ENCODE peak calls at places on chromosomes 16 and 17, in six cellular contexts. K is CD4-positive, alpha-beta T cell; T is CD4-positive, CD25-positive, alpha-beta regulatory T cell; B is ascending aorta; Q is T-helper 17 cell; S is lung. U is an unnamed sample.
A peak's percentile ranks its signal among the peaks of the same experiment; 100 is the strongest.

GRCh38 chr16:79707867-79708266 is 107.3 kb upstream of the MAF start:
- DNase-seq in K (no peak), T (no peak), B (peak; percentile 93), Q (no peak), S (peak; percentile 45), U (no peak)

GRCh38 chr17:42518046-42518754 is 17.8 kb upstream of the NAGLU start:
- DNase-seq in K (no peak), T (no peak), B (peak; percentile 96), Q (no peak), S (peak; percentile 80), U (no peak)

GRCh38 chr16:83245061-83245460 is 562.7 kb upstream of the HSBP1 start:
- DNase-seq in K (no peak), T (no peak), B (no peak), Q (no peak), S (no peak), U (no peak)

GRCh38 chr16:4550587-4550986 is 5.6 kb upstream of the C16orf96 start:
- DNase-seq in K (no peak), T (no peak), B (no peak), Q (no peak), S (no peak), U (no peak)

GRCh38 chr16:88634994-88635670 is 3.2 kb upstream of the IL17C start:
- DNase-seq in K (no peak), T (no peak), B (no peak), Q (no peak), S (no peak), U (no peak)

GRCh38 chr17:78268960-78269892 is 37.8 kb downstream of the TMEM235 start:
- DNase-seq in K (no peak), T (no peak), B (no peak), Q (no peak), S (no peak), U (no peak)

GRCh38 chr16:77700846-77701245 is 21.5 kb upstream of the NUDT7 start:
- DNase-seq in K (no peak), T (no peak), B (no peak), Q (no peak), S (no peak), U (no peak)

GRCh38 chr17:50260501-50260911 is 13.8 kb upstream of the TMEM92 start:
- DNase-seq in K (no peak), T (no peak), B (peak; percentile 56), Q (no peak), S (no peak), U (no peak)

GRCh38 chr17:50692448-50693040 is 15.2 kb downstream of the ANKRD40 start:
- DNase-seq in K (no peak), T (no peak), B (no peak), Q (no peak), S (no peak), U (no peak)

GRCh38 chr17:16622540-16623277 is 30.9 kb downstream of the ZNF624 start:
- DNase-seq in K (no peak), T (no peak), B (no peak), Q (no peak), S (no peak), U (no peak)
- H3K9me3 ChIP-seq in K (peaks cover 88% of the 10 kb centered on the region), T (peaks cover 93% of the 10 kb centered on the region), B (peaks cover 26% of the 10 kb centered on the region), Q (peaks cover 43% of the 10 kb centered on the region), S (peaks cover 19% of the 10 kb centered on the region), U (no peaks in the 10 kb centered on the region)

DNA sequence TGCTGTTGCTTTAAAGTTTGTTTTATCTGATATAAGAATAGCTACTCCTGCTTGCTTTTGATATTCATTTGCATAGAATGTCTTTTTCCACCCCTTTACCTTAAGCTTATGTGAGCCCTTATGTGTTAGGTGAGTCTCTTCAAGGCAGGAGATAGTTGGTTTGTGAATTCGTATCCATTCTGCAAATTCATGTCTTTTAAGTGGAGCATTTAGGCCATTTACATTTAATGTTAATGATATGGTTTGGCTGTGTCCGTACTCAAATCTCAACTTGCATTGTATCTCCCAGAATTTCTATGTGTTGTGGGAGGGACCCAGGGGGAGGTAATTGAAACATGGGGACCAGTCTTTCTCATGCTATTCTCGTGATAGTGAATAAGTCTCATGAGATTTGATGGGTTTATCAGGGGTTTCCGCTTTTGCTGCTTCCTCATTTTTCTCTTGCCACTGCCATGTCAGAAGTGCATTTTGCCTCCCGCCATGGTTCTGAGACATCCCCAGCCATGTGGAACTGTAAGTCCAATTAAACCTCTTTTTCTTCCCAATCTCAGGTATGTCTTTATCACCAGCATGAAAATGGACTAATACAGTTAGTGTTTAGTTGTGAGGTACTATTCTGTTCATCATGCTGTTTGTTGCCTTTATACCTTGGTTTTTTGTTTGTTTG is 27.2 kb downstream of the ATF7IP2 start:
- DNase-seq in K (no peak), T (no peak), B (no peak), Q (no peak), S (no peak), U (no peak)
- H3K9me3 ChIP-seq in K (peaks cover 81% of the 10 kb centered on the region), T (peaks cover 85% of the 10 kb centered on the region), B (peaks cover 30% of the 10 kb centered on the region), Q (peaks cover 21% of the 10 kb centered on the region), S (peaks cover 11% of the 10 kb centered on the region), U (no peaks in the 10 kb centered on the region)

GRCh38 chr17:5184284-5184683 is 7.4 kb downstream of the ZNF594 start:
- DNase-seq in K (no peak), T (no peak), B (no peak), Q (no peak), S (no peak), U (no peak)
- H3K9me3 ChIP-seq in K (peaks cover 84% of the 10 kb centered on the region), T (peaks cover 92% of the 10 kb centered on the region), B (peaks cover 86% of the 10 kb centered on the region), Q (peaks cover 35% of the 10 kb centered on the region), S (peaks cover 38% of the 10 kb centered on the region), U (peaks cover 4% of the 10 kb centered on the region)

GRCh38 chr17:27089929-27090247 is 204.0 kb upstream of the WSB1 start:
- DNase-seq in K (no peak), T (no peak), B (no peak), Q (no peak), S (no peak), U (no peak)
- H3K9me3 ChIP-seq in K (no peaks in the 10 kb centered on the region), T (no peaks in the 10 kb centered on the region), B (no peaks in the 10 kb centered on the region), Q (no peaks in the 10 kb centered on the region), S (no peaks in the 10 kb centered on the region), U (no peaks in the 10 kb centered on the region)

GRCh38 chr16:15967223-15967546 is 17.8 kb downstream of the ABCC1 start:
- DNase-seq in K (no peak), T (no peak), B (no peak), Q (no peak), S (no peak), U (no peak)
- H3K9me3 ChIP-seq in K (peaks cover 3% of the 10 kb centered on the region), T (peaks cover 11% of the 10 kb centered on the region), B (no peaks in the 10 kb centered on the region), Q (no peaks in the 10 kb centered on the region), S (peaks cover 2% of the 10 kb centered on the region), U (no peaks in the 10 kb centered on the region)

DNA sequence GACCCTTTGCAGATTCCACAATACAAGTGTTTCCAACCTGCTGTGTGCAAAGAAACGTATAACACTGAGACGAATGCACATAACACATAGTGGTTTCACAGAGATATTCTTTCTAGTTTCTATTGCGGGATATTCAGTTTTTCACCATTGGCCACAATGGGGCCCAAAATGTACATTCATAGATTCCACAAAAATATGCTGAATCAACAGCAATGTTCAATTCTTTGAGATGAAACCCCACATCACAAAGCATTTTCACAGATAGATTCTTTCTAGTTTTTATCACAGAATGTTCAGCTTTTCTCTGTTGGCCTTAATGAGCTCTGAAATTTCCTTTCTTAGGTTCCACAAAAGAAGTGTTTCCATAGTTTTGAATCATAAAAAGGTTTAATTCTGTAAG is 2472.3 kb downstream of the TP53TG3F start:
- DNase-seq in K (no peak), T (no peak), B (no peak), Q (no peak), S (no peak), U (no peak)
- H3K9me3 ChIP-seq in K (peaks cover 28% of the 10 kb centered on the region), T (peaks cover 53% of the 10 kb centered on the region), B (no peaks in the 10 kb centered on the region), Q (peaks cover 3% of the 10 kb centered on the region), S (no peaks in the 10 kb centered on the region), U (no peaks in the 10 kb centered on the region)

DNA sequence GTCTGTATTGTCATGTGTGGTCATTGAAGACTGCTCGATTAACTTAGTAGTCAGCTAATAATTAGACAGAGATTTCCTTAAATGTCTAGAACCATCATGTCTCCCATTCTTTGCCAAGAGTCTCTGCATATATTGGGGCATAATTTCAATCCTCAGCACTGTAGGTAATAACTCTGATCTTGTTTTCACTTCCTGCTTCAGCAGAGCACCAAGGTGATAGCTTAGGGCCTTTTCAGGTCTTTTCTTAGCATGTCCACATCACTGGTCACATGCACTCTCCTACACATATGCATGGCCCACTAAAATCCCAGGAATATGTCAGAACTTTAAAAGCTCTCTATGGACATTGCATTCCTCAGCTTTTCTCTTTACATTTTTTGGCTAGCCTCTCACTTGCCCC is 110.3 kb upstream of the NACA2 start:
- DNase-seq in K (no peak), T (no peak), B (no peak), Q (no peak), S (no peak), U (no peak)
- H3K9me3 ChIP-seq in K (peaks cover 40% of the 10 kb centered on the region), T (peaks cover 40% of the 10 kb centered on the region), B (peaks cover 7% of the 10 kb centered on the region), Q (peaks cover 6% of the 10 kb centered on the region), S (peaks cover 6% of the 10 kb centered on the region), U (no peaks in the 10 kb centered on the region)

GRCh38 chr17:22270381-22270780 is 578.1 kb downstream of the KCNJ18 start:
- DNase-seq in K (no peak), T (no peak), B (no peak), Q (no peak), S (no peak), U (no peak)
- H3K9me3 ChIP-seq in K (no peaks in the 10 kb centered on the region), T (peaks cover 25% of the 10 kb centered on the region), B (no peaks in the 10 kb centered on the region), Q (peaks cover 4% of the 10 kb centered on the region), S (peaks cover 13% of the 10 kb centered on the region), U (no peaks in the 10 kb centered on the region)

DNA sequence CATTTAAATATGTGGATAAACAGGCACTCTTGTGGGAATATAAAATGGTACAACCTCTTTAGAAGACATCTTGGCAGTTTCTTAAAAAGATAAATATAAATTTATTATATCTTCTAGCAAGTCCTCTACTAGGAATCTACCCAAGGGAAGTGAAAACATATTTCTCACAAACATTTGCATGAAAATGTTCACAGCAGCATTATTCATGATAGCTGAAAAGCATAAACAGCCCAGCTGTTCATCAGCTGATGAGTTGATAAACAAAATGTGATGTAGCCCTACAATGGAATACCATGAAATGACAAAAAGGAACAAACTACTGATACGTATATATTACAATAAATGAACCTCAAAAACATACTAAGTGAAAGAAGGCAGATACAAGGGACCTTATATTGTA is 12.0 kb downstream of the DGKE start:
- DNase-seq in K (no peak), T (no peak), B (no peak), Q (no peak), S (no peak), U (no peak)
- H3K9me3 ChIP-seq in K (no peaks in the 10 kb centered on the region), T (no peaks in the 10 kb centered on the region), B (no peaks in the 10 kb centered on the region), Q (no peaks in the 10 kb centered on the region), S (no peaks in the 10 kb centered on the region), U (no peaks in the 10 kb centered on the region)

DNA sequence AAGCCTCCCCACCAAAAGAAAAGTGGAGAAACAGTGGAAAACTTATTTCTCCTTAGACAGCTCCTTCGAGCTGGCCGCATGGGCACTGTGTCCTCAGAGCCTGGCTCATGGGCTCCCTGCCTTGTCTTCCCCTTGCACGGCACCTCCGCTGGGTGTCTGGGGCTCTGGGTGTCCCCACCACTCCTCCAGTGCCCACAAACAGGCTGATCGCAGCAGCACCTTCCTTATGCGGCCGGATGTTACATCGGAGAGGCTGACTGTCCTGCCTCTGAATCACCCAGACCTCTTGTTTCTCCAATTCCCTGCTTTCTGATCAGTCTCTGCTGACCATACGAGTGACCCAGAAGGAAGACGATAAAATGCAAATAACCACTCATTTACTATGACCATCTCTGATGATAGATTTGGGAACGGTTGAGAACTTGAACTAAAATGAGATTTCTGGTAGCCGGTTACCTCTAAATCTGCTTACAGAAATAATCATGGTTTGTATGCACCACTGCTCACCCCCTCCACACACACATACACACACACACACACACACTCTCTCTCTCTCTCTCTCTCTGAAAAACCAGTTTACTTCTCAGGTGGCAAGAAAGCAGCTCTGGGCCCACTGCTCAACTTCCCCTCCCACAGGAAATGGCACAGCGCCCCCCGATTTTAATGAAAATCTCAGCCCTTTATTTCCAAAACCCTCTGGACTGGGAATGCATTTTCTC is 121.5 kb downstream of the SLC39A11 start:
- DNase-seq in K (no peak), T (no peak), B (no peak), Q (no peak), S (no peak), U (no peak)
- H3K9me3 ChIP-seq in K (no peaks in the 10 kb centered on the region), T (no peaks in the 10 kb centered on the region), B (no peaks in the 10 kb centered on the region), Q (no peaks in the 10 kb centered on the region), S (no peaks in the 10 kb centered on the region), U (no peaks in the 10 kb centered on the region)

U was measured in MM.1S.